ENCODE peak calls at places on chromosomes 2 and 18, in four cellular contexts. V is K562, F is HEK293T, O is GM12878. G is an unnamed sample.
A peak's percentile ranks its signal among the peaks of the same experiment; 100 is the strongest.

GRCh38 chr18:50687491-50687890 is 127.6 kb downstream of the MAPK4 start:
- DNase-seq in O (no peak), F (no peak), V (no peak), G (no peak)

GRCh38 chr2:235803028-235803427 is 309.2 kb downstream of the AGAP1 start:
- DNase-seq in F (no peak), V (no peak), O (no peak), G (no peak)

GRCh38 chr2:180573951-180574350 is 406.5 kb upstream of the UBE2E3 start:
- DNase-seq in F (no peak), V (no peak), O (no peak), G (no peak)

GRCh38 chr2:170449034-170449433 is 266.1 kb upstream of the SP5 start:
- DNase-seq in F (no peak), O (no peak), V (no peak), G (no peak)

GRCh38 chr2:196589429-196589828 is 50.1 kb upstream of the CCDC150 start:
- DNase-seq in V (no peak), O (no peak), F (no peak), G (no peak)

GRCh38 chr2:66794115-66794514 is 359.2 kb downstream of the MEIS1 start:
- DNase-seq in V (no peak), F (no peak), O (no peak), G (no peak)

GRCh38 chr18:26568926-26569700 is 20.8 kb upstream of the KCTD1 start:
- DNase-seq in O (no peak), V (no peak), F (no peak), G (no peak)

GRCh38 chr2:235083822-235084221 is 132.0 kb downstream of the SH3BP4 start:
- DNase-seq in O (no peak), V (no peak), F (no peak), G (no peak)

GRCh38 chr2:69559696-69560482 is 83.7 kb downstream of the AAK1 start:
- DNase-seq in F (peak; percentile 58), V (peak; percentile 56), O (no peak), G (peak; percentile 86)

GRCh38 chr18:13540783-13541182 is 185.6 kb downstream of the FAM210A start:
- DNase-seq in O (no peak), F (no peak), V (no peak), G (no peak)

GRCh38 chr2:98126061-98126460 is 39.1 kb downstream of the VWA3B start:
- DNase-seq in O (no peak), V (no peak), F (no peak), G (no peak)

GRCh38 chr2:224591245-224591644 is 6.1 kb upstream of the CUL3 start:
- DNase-seq in F (no peak), O (no peak), V (no peak), G (no peak)

GRCh38 chr2:112728384-112729175 is 7.8 kb downstream of the NT5DC4 start:
- DNase-seq in O (no peak), V (no peak), F (no peak), G (no peak)

GRCh38 chr2:232781765-232782164 is 5.4 kb upstream of the KCNJ13 start:
- DNase-seq in V (no peak), F (no peak), O (peak; percentile 55), G (peak; percentile 12)

GRCh38 chr2:228527481-228527880 is 346.0 kb upstream of the SPHKAP start:
- DNase-seq in V (no peak), O (no peak), F (no peak), G (no peak)

GRCh38 chr2:31383471-31384153 is 30.9 kb downstream of the XDH start:
- DNase-seq in V (no peak), F (no peak), O (no peak), G (no peak)

GRCh38 chr2:71226391-71226964 is 425 bp downstream of the PAIP2B start:
- DNase-seq in V (no peak), O (no peak), F (peak; percentile 48), G (no peak)

GRCh38 chr18:3411854-3412268 is 38.1 kb upstream of the TGIF1 start:
- DNase-seq in V (no peak), F (no peak), O (no peak), G (no peak)

GRCh38 chr18:48860276-48861180 is 90.2 kb downstream of the SMAD7 start:
- DNase-seq in F (no peak), O (no peak), V (no peak), G (no peak)

GRCh38 chr18:49910986-49911385 is 97.7 kb upstream of the ACAA2 start:
- DNase-seq in V (no peak), O (no peak), F (no peak), G (no peak)

GRCh38 chr2:96241901-96242611 is 23.7 kb downstream of the TMEM127 start:
- DNase-seq in O (peak; percentile 78), F (no peak), V (no peak), G (no peak)

GRCh38 chr2:111898703-111899514 is 502 bp downstream of the MERTK start:
- DNase-seq in V (no peak), F (no peak), O (no peak), G (no peak)

GRCh38 chr2:165499131-165499530 is 29.6 kb downstream of the CSRNP3 start:
- DNase-seq in F (no peak), O (no peak), V (no peak), G (no peak)

GRCh38 chr18:62187543-62188378 is 706 bp downstream of the RELCH start:
- DNase-seq in F (peak; percentile 18), O (no peak), V (peak; percentile 10), G (peak; percentile 17)

GRCh38 chr18:55381277-55381676 is 206.7 kb downstream of the TCF4 start:
- DNase-seq in V (no peak), O (no peak), F (no peak), G (no peak)

GRCh38 chr2:240151477-240152031 is 11.1 kb upstream of the OTOS start:
- DNase-seq in F (no peak), V (no peak), O (no peak), G (peak; percentile 55)

GRCh38 chr2:121860033-121860810 is 104.8 kb downstream of the TSN start:
- DNase-seq in F (no peak), O (no peak), V (no peak), G (no peak)

GRCh38 chr2:109217362-109218086 is 88.5 kb downstream of the SH3RF3 start:
- DNase-seq in O (no peak), F (no peak), V (no peak), G (no peak)

GRCh38 chr2:207812858-207813175 is 43.1 kb upstream of the FZD5 start:
- DNase-seq in F (no peak), O (no peak), V (no peak), G (no peak)

GRCh38 chr2:8761529-8762164 is 75.8 kb downstream of the KIDINS220 start:
- DNase-seq in F (peak; percentile 36), O (peak; percentile 35), V (peak; percentile 55), G (peak; percentile 36)

GRCh38 chr2:219570194-219570923 is 980 bp downstream of the OBSL1 start:
- DNase-seq in V (peak; percentile 38), F (peak; percentile 53), O (no peak), G (no peak)

GRCh38 chr2:36339819-36340218 is 15.8 kb upstream of the CRIM1 start:
- DNase-seq in O (no peak), V (no peak), F (no peak), G (no peak)

GRCh38 chr2:174597347-174598047 is at the start of gene WIPF1:
- DNase-seq in O (peak; percentile 93), V (no peak), F (no peak), G (no peak)

GRCh38 chr18:42798606-42799005 is 316.9 kb downstream of the RIT2 start:
- DNase-seq in F (no peak), O (no peak), V (no peak), G (no peak)
- TF ChIP-seq TARDBP in F (no peak), O (no peak), V (no peak), G (no peak)

GRCh38 chr2:20725782-20726181 is 58.8 kb downstream of the GDF7 start:
- DNase-seq in V (no peak), F (no peak), O (no peak), G (no peak)

GRCh38 chr2:20723543-20723942 is 56.6 kb downstream of the GDF7 start:
- DNase-seq in F (no peak), O (no peak), V (no peak), G (no peak)

GRCh38 chr2:20728114-20728758 is 61.3 kb downstream of the GDF7 start:
- DNase-seq in V (no peak), F (no peak), O (no peak), G (peak; percentile 91)

GRCh38 chr2:20724500-20725053 is 57.6 kb downstream of the GDF7 start:
- DNase-seq in F (no peak), O (no peak), V (no peak), G (no peak)

GRCh38 chr2:20726913-20727312 is 60.0 kb downstream of the GDF7 start:
- DNase-seq in O (no peak), V (no peak), F (no peak), G (no peak)
- TF ChIP-seq TARDBP in O (no peak), V (no peak), F (no peak), G (no peak)

DNA sequence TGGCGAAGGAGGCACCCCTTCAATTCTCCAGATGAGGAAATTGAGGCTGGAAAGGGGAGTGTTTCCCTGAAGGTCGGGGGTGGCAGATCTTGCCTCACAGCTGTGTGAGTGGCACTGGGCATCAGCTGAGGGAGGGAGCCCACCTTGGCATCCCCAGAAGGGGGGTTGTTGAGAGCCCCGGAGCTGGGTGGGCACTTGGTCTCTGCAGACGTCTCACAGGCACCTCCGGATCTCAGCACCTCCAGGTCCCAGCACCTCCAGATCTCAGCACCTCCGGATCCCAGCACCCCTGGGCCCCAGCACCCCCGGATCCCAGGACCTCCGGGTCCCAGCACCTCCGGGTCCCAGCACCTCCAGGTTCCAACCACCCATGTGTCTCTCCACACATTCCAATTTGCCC is 137.9 kb downstream of the NFATC1 start:
- DNase-seq in O (no peak), F (no peak), V (no peak), G (no peak)
- TF ChIP-seq TARDBP in O (no peak), F (no peak), V (no peak), G (no peak)

DNA sequence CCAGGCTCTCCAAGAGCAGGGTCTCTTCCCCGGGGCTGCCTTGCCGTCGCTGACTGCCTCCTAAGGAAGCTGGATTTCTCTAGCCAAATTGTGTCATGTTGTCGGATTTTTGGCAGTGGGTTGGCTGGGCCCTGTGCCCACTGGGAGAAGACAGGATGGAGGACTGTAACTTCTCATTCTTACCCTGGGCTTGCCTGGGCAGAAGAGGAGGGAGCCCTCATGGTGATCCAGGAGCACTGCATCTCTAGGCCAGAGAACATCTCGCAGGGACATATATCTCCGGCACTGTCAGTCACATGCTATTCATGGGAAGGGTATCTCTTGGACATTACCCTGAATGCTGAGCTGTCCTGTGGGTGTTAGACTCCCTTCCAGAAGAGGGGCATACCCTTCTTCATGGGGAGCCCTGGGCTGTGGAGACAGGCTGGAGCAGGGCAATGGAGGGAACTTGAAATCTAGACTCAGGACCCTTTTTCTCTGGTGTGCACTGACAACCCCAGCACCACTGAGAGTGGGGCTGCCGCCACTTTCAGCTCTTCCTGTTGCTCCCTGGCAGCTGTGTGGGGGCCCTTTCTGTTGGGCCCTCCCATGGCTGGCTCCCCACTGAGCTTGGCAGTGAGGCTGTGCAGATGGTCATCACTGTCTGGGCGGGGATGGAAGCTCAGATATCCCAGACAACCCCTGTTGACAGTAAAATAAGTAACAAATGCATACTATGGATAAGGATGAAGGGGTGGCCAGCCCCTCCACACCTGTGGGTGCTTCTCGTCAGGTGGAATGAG is 6.6 kb downstream of the MYO7B start:
- DNase-seq in V (no peak), O (no peak), F (no peak), G (no peak)
- TF ChIP-seq TARDBP in V (no peak), O (no peak), F (no peak), G (no peak)

GRCh38 chr18:44818148-44818547 is 137.5 kb downstream of the SETBP1 start:
- DNase-seq in V (no peak), O (no peak), F (no peak), G (no peak)
- TF ChIP-seq TARDBP in V (no peak), O (no peak), F (no peak), G (no peak)